ENCODE peak calls at places on chromosomes 3 and 15, in four cellular contexts. Z is thoracic aorta, I is astrocyte, P is body of pancreas. W is an unnamed sample.
A peak's percentile ranks its signal among the peaks of the same experiment; 100 is the strongest.

GRCh38 chr15:39598186-39598850 is 17.4 kb downstream of the THBS1 start:
- DNase-seq in Z (no peak), I (no peak), P (no peak), W (no peak)

GRCh38 chr15:101332061-101332467 is 37.0 kb upstream of the SNRPA1 start:
- DNase-seq in Z (no peak), I (no peak), P (no peak), W (no peak)

GRCh38 chr15:65653341-65653740 is 31.6 kb downstream of the SLC24A1 start:
- DNase-seq in Z (no peak), I (peak; percentile 31), P (no peak), W (no peak)

GRCh38 chr3:34419801-34420200 is 621.4 kb downstream of the PDCD6IP start:
- DNase-seq in Z (no peak), I (no peak), P (no peak), W (no peak)

GRCh38 chr3:157961665-157962064 is 144.6 kb downstream of the SHOX2 start:
- DNase-seq in Z (no peak), I (no peak), P (no peak), W (no peak)

GRCh38 chr3:143134446-143134845 is 14.9 kb downstream of the CHST2 start:
- DNase-seq in Z (no peak), I (peak; percentile 22), P (no peak), W (peak; percentile 28)

GRCh38 chr3:11509175-11510000 is 134.3 kb downstream of the VGLL4 start:
- DNase-seq in Z (peak; percentile 36), I (peak; percentile 92), P (peak; percentile 88), W (peak; percentile 87)

GRCh38 chr3:37041546-37042195 is 48.4 kb downstream of the MLH1 start:
- DNase-seq in Z (no peak), I (no peak), P (no peak), W (no peak)

GRCh38 chr3:151580592-151580991 is 119.7 kb upstream of the IGSF10 start:
- DNase-seq in Z (no peak), I (peak; percentile 97), P (no peak), W (no peak)

GRCh38 chr15:65326109-65326508 is 21.6 kb downstream of the RNU5B-1 start:
- DNase-seq in Z (no peak), I (peak; percentile 6), P (peak; percentile 25), W (no peak)

GRCh38 chr3:114504941-114505632 is 211.3 kb downstream of the TIGIT start:
- DNase-seq in Z (no peak), I (peak; percentile 30), P (no peak), W (no peak)

GRCh38 chr15:57410373-57410772 is 34.1 kb downstream of the CGNL1 start:
- DNase-seq in Z (no peak), I (no peak), P (no peak), W (no peak)

DNA sequence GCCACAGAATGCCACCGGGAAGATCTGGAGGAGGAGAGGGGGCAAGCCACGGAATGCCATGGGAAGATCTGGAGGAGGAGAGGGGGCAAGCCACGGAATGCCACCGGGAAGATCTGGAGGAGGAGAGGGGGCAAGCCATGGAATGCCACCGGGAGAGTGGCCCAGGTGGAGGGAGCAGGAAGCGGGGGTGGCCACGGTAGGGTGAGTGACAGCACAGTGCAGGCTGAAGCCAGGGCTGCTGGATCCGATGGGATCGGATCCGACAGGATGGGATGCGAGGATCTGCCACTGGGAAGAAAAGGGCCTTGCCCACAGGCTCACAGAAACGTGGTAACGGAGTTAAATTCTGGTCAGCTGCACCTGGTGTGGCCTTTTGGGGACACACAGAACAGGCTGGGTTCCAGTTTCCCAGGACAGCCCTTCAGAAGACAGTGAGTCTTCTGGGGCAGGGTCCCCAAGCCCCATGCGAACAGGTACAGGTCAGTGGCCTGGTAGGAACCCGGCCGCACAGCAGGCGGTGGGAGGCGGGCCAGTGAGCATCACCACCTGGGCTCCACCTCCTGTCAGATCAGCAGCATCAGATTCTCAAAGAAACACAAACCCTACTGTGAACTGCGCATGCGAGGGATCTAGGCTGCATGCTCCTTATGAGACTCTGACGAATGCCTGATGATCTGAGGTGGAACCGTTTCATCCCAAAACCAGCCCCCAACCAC is 58.8 kb downstream of the XXYLT1 start:
- DNase-seq in Z (no peak), I (no peak), P (no peak), W (no peak)
- H3K9me3 ChIP-seq in Z (no peaks in the 10 kb centered on the region), I (no peaks in the 10 kb centered on the region), P (no peaks in the 10 kb centered on the region), W (peaks cover 3% of the 10 kb centered on the region)

GRCh38 chr3:4099607-4100006 is 203.6 kb upstream of the SETMAR start:
- DNase-seq in Z (no peak), I (no peak), P (no peak), W (no peak)
- H3K4me3 ChIP-seq in Z (no peak overlapping the region), I (no peak overlapping the region), P (no peak overlapping the region), W (no peak overlapping the region)

GRCh38 chr15:66698971-66699370 is 3.1 kb upstream of the SMAD6 start:
- DNase-seq in Z (no peak), I (no peak), P (no peak), W (no peak)

GRCh38 chr15:66701422-66702034 is 508 bp upstream of the SMAD6 start:
- DNase-seq in Z (no peak), I (peak; percentile 56), P (peak; percentile 45), W (peak; percentile 77)

GRCh38 chr15:66702035-66702769 is at the start of gene SMAD6:
- DNase-seq in Z (peak; percentile 88), I (peak; percentile 98), P (peak; percentile 96), W (peak; percentile 99)

GRCh38 chr15:66700412-66700801 is 1.6 kb upstream of the SMAD6 start:
- DNase-seq in Z (no peak), I (no peak), P (no peak), W (no peak)

GRCh38 chr15:66700802-66701421 is 1.1 kb upstream of the SMAD6 start:
- DNase-seq in Z (peak; percentile 87), I (peak; percentile 86), P (peak; percentile 98), W (peak; percentile 98)
- H3K36me3 ChIP-seq in Z (no peaks in the 10 kb centered on the region), I (no peaks in the 10 kb centered on the region), P (no peaks in the 10 kb centered on the region), W (peaks cover 18% of the 10 kb centered on the region)

GRCh38 chr3:16150285-16150684 is 24.2 kb upstream of the GALNT15 start:
- DNase-seq in Z (no peak), I (no peak), P (no peak), W (no peak)

GRCh38 chr3:16148213-16148612 is 26.3 kb upstream of the GALNT15 start:
- DNase-seq in Z (no peak), I (no peak), P (no peak), W (no peak)

GRCh38 chr3:16147226-16147625 is 27.3 kb upstream of the GALNT15 start:
- DNase-seq in Z (no peak), I (peak; percentile 58), P (no peak), W (peak; percentile 20)

GRCh38 chr3:16151109-16151508 is 23.4 kb upstream of the GALNT15 start:
- DNase-seq in Z (no peak), I (peak; percentile 92), P (peak; percentile 45), W (peak; percentile 85)

DNA sequence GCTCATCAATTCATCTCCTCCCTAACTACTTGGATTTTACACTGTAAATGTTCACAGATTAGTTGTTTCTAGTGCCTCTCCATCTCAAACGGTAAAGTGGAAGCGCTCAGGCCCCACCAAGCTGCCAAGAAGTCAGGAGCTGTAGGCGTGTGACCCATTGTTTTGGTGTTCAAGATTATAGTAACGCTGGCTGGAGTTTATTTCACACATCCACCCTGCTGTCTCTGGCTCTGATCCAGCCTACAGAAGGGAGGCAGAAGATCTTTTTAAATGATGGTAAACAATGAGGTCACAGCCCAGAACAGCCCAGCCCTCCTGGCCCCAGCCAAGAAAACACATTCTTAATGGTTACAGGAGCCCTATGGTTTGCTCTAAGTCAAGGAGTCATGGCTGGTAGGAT is 25.7 kb upstream of the GALNT15 start:
- DNase-seq in Z (no peak), I (peak; percentile 93), P (peak; percentile 29), W (peak; percentile 89)
- H3K9me3 ChIP-seq in Z (no peaks in the 10 kb centered on the region), I (no peaks in the 10 kb centered on the region), P (no peaks in the 10 kb centered on the region), W (no peaks in the 10 kb centered on the region)

GRCh38 chr3:64214697-64215018 is 10.6 kb downstream of the PRICKLE2 start:
- DNase-seq in Z (no peak), I (peak; percentile 26), P (peak; percentile 19), W (no peak)
- H3K4me3 ChIP-seq in Z (peak overlapping the region; percentile 70), I (no peak overlapping the region), P (no peak overlapping the region), W (no peak overlapping the region)

GRCh38 chr15:67100124-67100791 is 34.9 kb downstream of the SMAD3 start:
- DNase-seq in Z (no peak), I (no peak), P (no peak), W (no peak)
- H3K36me3 ChIP-seq in Z (no peaks in the 10 kb centered on the region), I (peaks cover 4% of the 10 kb centered on the region), P (no peaks in the 10 kb centered on the region), W (peaks cover 79% of the 10 kb centered on the region)

W was measured in MG63.